ENCODE peak calls at places on chromosomes 2 and 18, in ten cellular contexts. One of them, this sample, is unnamed.

GRCh38 chr2:108370080-108370479 is 7.7 kb upstream of the SULT1C4 start:
- DNase-seq in SK-N-SH: no peak
- DNase-seq in sigmoid colon: no peak
- DNase-seq in spleen: no peak
- DNase-seq in HCT116: no peak
- DNase-seq in transverse colon: no peak
- DNase-seq in HepG2: peak
- DNase-seq in suprapubic skin: no peak
- DNase-seq in upper lobe of left lung: no peak
- DNase-seq in GM12892: no peak
- DNase-seq in this sample: no peak

GRCh38 chr2:68734688-68735525 is at the start of gene ARHGAP25:
- DNase-seq in HCT116: no peak
- DNase-seq in HepG2: no peak
- DNase-seq in sigmoid colon: no peak
- DNase-seq in spleen: no peak
- DNase-seq in SK-N-SH: no peak
- DNase-seq in suprapubic skin: no peak
- DNase-seq in transverse colon: peak
- DNase-seq in upper lobe of left lung: no peak
- DNase-seq in GM12892: no peak
- DNase-seq in this sample: no peak

GRCh38 chr2:11370377-11371098 is 26.1 kb upstream of the ROCK2 start:
- DNase-seq in transverse colon: peak
- DNase-seq in sigmoid colon: no peak
- DNase-seq in HCT116: no peak
- DNase-seq in suprapubic skin: no peak
- DNase-seq in spleen: no peak
- DNase-seq in upper lobe of left lung: no peak
- DNase-seq in SK-N-SH: no peak
- DNase-seq in HepG2: peak
- DNase-seq in GM12892: no peak
- DNase-seq in this sample: peak

GRCh38 chr2:183019718-183020442 is 18.4 kb downstream of the NCKAP1 start:
- DNase-seq in GM12892: no peak
- DNase-seq in upper lobe of left lung: no peak
- DNase-seq in spleen: no peak
- DNase-seq in SK-N-SH: no peak
- DNase-seq in transverse colon: no peak
- DNase-seq in sigmoid colon: no peak
- DNase-seq in suprapubic skin: no peak
- DNase-seq in HCT116: no peak
- DNase-seq in HepG2: no peak
- DNase-seq in this sample: no peak

GRCh38 chr18:32441536-32441935 is 29.1 kb downstream of the GAREM1 start:
- DNase-seq in transverse colon: no peak
- DNase-seq in SK-N-SH: no peak
- DNase-seq in sigmoid colon: no peak
- DNase-seq in spleen: no peak
- DNase-seq in HCT116: no peak
- DNase-seq in suprapubic skin: no peak
- DNase-seq in HepG2: no peak
- DNase-seq in upper lobe of left lung: no peak
- DNase-seq in GM12892: no peak
- DNase-seq in this sample: no peak

GRCh38 chr2:219672406-219672805 is 45.0 kb downstream of the SLC4A3 start:
- DNase-seq in suprapubic skin: no peak
- DNase-seq in HCT116: no peak
- DNase-seq in GM12892: no peak
- DNase-seq in spleen: no peak
- DNase-seq in sigmoid colon: no peak
- DNase-seq in HepG2: no peak
- DNase-seq in upper lobe of left lung: no peak
- DNase-seq in transverse colon: no peak
- DNase-seq in SK-N-SH: no peak
- DNase-seq in this sample: no peak

GRCh38 chr2:197239434-197239833 is 71.1 kb downstream of the ANKRD44 start:
- DNase-seq in SK-N-SH: no peak
- DNase-seq in HCT116: no peak
- DNase-seq in upper lobe of left lung: no peak
- DNase-seq in spleen: no peak
- DNase-seq in transverse colon: no peak
- DNase-seq in HepG2: no peak
- DNase-seq in sigmoid colon: no peak
- DNase-seq in suprapubic skin: no peak
- DNase-seq in GM12892: no peak
- DNase-seq in this sample: no peak

GRCh38 chr2:234251326-234252271 is 201.1 kb downstream of the SPP2 start:
- DNase-seq in HCT116: no peak
- DNase-seq in suprapubic skin: no peak
- DNase-seq in upper lobe of left lung: no peak
- DNase-seq in transverse colon: peak
- DNase-seq in spleen: no peak
- DNase-seq in HepG2: peak
- DNase-seq in GM12892: no peak
- DNase-seq in SK-N-SH: no peak
- DNase-seq in sigmoid colon: peak
- DNase-seq in this sample: no peak

GRCh38 chr2:62736899-62737559 is 31.5 kb downstream of the EHBP1 start:
- DNase-seq in GM12892: no peak
- DNase-seq in HepG2: peak
- DNase-seq in HCT116: no peak
- DNase-seq in suprapubic skin: no peak
- DNase-seq in transverse colon: no peak
- DNase-seq in sigmoid colon: no peak
- DNase-seq in SK-N-SH: no peak
- DNase-seq in spleen: no peak
- DNase-seq in upper lobe of left lung: no peak
- DNase-seq in this sample: no peak

DNA sequence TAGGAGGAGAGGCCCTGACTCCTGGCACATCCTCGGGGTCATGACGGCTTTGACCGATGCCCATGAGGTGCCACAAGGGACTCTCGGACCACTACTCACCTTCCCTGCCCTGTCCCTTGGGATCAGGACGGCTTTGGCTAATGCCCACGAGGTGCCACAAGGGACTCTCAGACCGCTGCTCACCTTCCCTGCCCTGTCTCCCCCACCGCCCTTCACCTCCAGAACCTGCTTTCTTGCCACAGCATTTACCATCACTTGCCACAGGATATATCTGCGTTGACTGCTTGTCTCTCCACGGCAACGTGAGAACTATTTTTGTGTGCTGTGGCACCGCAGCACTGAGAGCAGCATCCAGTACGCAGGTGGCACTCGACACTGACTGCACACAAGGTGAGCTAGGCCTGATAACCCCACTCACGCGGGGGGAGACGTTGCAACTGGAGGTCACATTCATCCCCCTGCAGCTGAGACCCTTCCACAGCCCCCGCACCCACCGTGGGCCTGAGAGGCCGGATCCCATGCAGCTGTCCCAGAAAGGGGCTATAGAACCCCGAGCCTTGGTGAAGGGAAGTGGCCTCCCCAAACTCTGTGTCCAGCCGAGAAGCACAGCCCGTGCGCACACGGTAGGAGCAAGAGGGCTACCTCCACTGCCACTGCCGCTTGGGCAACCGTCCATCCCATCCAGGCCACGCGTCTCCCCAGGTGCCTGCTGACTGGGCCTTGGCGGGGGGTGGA is 47.5 kb downstream of the ANO7 start:
- DNase-seq in HCT116: no peak
- DNase-seq in suprapubic skin: no peak
- DNase-seq in GM12892: no peak
- DNase-seq in spleen: no peak
- DNase-seq in transverse colon: no peak
- DNase-seq in HepG2: no peak
- DNase-seq in SK-N-SH: no peak
- DNase-seq in sigmoid colon: peak
- DNase-seq in upper lobe of left lung: no peak
- DNase-seq in this sample: no peak
- TF ChIP-seq POLR2AphosphoS5 in HCT116: no peak
- TF ChIP-seq POLR2AphosphoS5 in suprapubic skin: no peak
- TF ChIP-seq POLR2AphosphoS5 in GM12892: peak
- TF ChIP-seq POLR2AphosphoS5 in spleen: no peak
- TF ChIP-seq POLR2AphosphoS5 in transverse colon: no peak
- TF ChIP-seq POLR2AphosphoS5 in HepG2: no peak
- TF ChIP-seq POLR2AphosphoS5 in SK-N-SH: no peak
- TF ChIP-seq POLR2AphosphoS5 in sigmoid colon: no peak
- TF ChIP-seq POLR2AphosphoS5 in upper lobe of left lung: no peak
- TF ChIP-seq POLR2AphosphoS5 in this sample: no peak

DNA sequence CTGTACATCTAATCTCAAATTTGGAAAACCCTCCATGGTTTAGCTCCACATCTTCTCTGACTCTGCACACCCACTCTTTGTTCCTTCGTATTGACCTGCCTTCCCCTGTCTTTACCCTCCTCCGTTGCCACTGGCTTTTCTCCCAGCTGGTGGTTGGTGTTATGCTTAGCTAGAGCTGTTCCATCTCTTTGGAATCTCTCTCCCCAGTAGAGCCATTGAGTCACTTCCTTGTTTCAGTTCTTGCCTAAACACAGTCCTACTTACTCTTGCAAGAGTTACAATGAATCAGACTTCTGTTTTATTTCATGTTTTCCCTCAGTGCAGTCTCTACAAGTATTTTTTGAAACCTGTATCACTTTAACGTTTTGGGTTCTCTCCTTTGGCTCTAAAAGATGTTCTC is 263.9 kb downstream of the LTBP1 start:
- DNase-seq in upper lobe of left lung: no peak
- DNase-seq in SK-N-SH: no peak
- DNase-seq in HepG2: no peak
- DNase-seq in sigmoid colon: no peak
- DNase-seq in HCT116: no peak
- DNase-seq in GM12892: no peak
- DNase-seq in suprapubic skin: no peak
- DNase-seq in transverse colon: no peak
- DNase-seq in spleen: no peak
- DNase-seq in this sample: no peak
- TF ChIP-seq POLR2AphosphoS5 in upper lobe of left lung: no peak
- TF ChIP-seq POLR2AphosphoS5 in SK-N-SH: peak
- TF ChIP-seq POLR2AphosphoS5 in HepG2: no peak
- TF ChIP-seq POLR2AphosphoS5 in sigmoid colon: no peak
- TF ChIP-seq POLR2AphosphoS5 in HCT116: no peak
- TF ChIP-seq POLR2AphosphoS5 in GM12892: no peak
- TF ChIP-seq POLR2AphosphoS5 in suprapubic skin: no peak
- TF ChIP-seq POLR2AphosphoS5 in transverse colon: peak
- TF ChIP-seq POLR2AphosphoS5 in spleen: no peak
- TF ChIP-seq POLR2AphosphoS5 in this sample: peak

GRCh38 chr2:46555011-46555410 is 75.6 kb downstream of the TMEM247 start:
- DNase-seq in upper lobe of left lung: no peak
- DNase-seq in spleen: no peak
- DNase-seq in sigmoid colon: no peak
- DNase-seq in HepG2: no peak
- DNase-seq in transverse colon: no peak
- DNase-seq in GM12892: no peak
- DNase-seq in SK-N-SH: peak
- DNase-seq in suprapubic skin: no peak
- DNase-seq in HCT116: no peak
- DNase-seq in this sample: no peak

GRCh38 chr2:46552086-46552485 is 72.7 kb downstream of the TMEM247 start:
- DNase-seq in upper lobe of left lung: no peak
- DNase-seq in transverse colon: no peak
- DNase-seq in GM12892: no peak
- DNase-seq in sigmoid colon: no peak
- DNase-seq in SK-N-SH: no peak
- DNase-seq in suprapubic skin: no peak
- DNase-seq in HepG2: no peak
- DNase-seq in HCT116: no peak
- DNase-seq in spleen: no peak
- DNase-seq in this sample: no peak

GRCh38 chr2:46552528-46552927 is 73.2 kb downstream of the TMEM247 start:
- DNase-seq in GM12892: no peak
- DNase-seq in suprapubic skin: no peak
- DNase-seq in SK-N-SH: no peak
- DNase-seq in spleen: no peak
- DNase-seq in HepG2: no peak
- DNase-seq in sigmoid colon: no peak
- DNase-seq in upper lobe of left lung: no peak
- DNase-seq in transverse colon: no peak
- DNase-seq in HCT116: no peak
- DNase-seq in this sample: no peak

GRCh38 chr2:46555646-46556205 is 76.4 kb downstream of the TMEM247 start:
- DNase-seq in GM12892: no peak
- DNase-seq in upper lobe of left lung: no peak
- DNase-seq in spleen: no peak
- DNase-seq in transverse colon: no peak
- DNase-seq in sigmoid colon: no peak
- DNase-seq in SK-N-SH: no peak
- DNase-seq in HCT116: no peak
- DNase-seq in HepG2: no peak
- DNase-seq in suprapubic skin: no peak
- DNase-seq in this sample: no peak

GRCh38 chr2:46554381-46554780 is 75.0 kb downstream of the TMEM247 start:
- DNase-seq in suprapubic skin: no peak
- DNase-seq in HCT116: no peak
- DNase-seq in upper lobe of left lung: no peak
- DNase-seq in spleen: no peak
- DNase-seq in HepG2: no peak
- DNase-seq in SK-N-SH: no peak
- DNase-seq in GM12892: no peak
- DNase-seq in transverse colon: no peak
- DNase-seq in sigmoid colon: peak
- DNase-seq in this sample: no peak
- TF ChIP-seq POLR2AphosphoS5 in suprapubic skin: peak
- TF ChIP-seq POLR2AphosphoS5 in HCT116: no peak
- TF ChIP-seq POLR2AphosphoS5 in upper lobe of left lung: no peak
- TF ChIP-seq POLR2AphosphoS5 in spleen: peak
- TF ChIP-seq POLR2AphosphoS5 in HepG2: no peak
- TF ChIP-seq POLR2AphosphoS5 in SK-N-SH: no peak
- TF ChIP-seq POLR2AphosphoS5 in GM12892: no peak
- TF ChIP-seq POLR2AphosphoS5 in transverse colon: peak
- TF ChIP-seq POLR2AphosphoS5 in sigmoid colon: peak
- TF ChIP-seq POLR2AphosphoS5 in this sample: no peak

DNA sequence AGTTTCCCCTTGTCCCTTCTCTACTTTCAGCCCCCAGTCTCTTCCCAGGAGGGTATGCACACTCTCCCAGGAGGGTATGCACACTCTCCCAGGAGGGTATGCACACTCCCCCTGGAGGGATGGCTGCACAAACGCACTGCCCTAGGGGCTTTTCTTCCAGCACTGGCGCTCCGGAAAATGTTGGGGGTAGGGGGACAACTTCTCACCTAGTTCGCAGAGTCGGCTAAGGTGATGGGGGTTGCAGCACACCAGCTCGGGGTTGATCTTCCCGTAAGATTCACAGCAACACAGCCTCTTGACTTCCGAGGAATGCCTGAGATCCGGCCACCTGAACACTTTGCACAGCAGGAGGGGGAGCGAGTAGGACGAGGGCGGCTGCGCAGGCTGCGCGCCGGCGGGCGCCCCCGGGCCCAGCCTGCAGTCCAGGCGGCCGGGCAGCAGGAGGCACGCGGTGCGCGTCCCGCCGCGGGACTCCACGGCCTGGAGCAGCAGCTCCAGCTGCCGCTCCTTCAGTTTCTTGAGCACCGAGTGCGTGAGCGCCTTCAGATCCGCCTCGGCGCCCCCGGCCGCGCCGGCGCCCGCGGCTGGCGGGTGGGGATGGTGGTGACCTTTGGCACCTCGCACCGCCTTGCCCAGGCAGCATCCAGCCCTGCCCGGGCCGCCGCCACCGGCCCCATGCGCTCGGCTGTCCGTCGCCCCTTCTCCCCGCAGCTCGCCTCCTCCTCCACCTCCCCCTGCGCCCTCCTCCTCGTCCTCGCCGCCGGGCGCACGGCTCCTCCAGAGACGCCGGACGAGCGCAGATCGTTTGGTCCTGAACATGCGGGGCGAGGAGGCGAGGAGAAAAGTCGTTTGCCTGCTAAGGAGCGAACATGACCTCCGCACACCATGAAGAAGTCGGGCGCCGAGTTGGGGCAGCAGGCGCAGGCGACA is 894 bp downstream of the SMAD7 start:
- DNase-seq in HepG2: no peak
- DNase-seq in HCT116: no peak
- DNase-seq in spleen: peak
- DNase-seq in sigmoid colon: no peak
- DNase-seq in upper lobe of left lung: peak
- DNase-seq in GM12892: no peak
- DNase-seq in transverse colon: peak
- DNase-seq in suprapubic skin: no peak
- DNase-seq in SK-N-SH: peak
- DNase-seq in this sample: peak
- TF ChIP-seq POLR2AphosphoS5 in HepG2: no peak
- TF ChIP-seq POLR2AphosphoS5 in HCT116: no peak
- TF ChIP-seq POLR2AphosphoS5 in spleen: no peak
- TF ChIP-seq POLR2AphosphoS5 in sigmoid colon: no peak
- TF ChIP-seq POLR2AphosphoS5 in upper lobe of left lung: no peak
- TF ChIP-seq POLR2AphosphoS5 in GM12892: no peak
- TF ChIP-seq POLR2AphosphoS5 in transverse colon: peak
- TF ChIP-seq POLR2AphosphoS5 in suprapubic skin: no peak
- TF ChIP-seq POLR2AphosphoS5 in SK-N-SH: no peak
- TF ChIP-seq POLR2AphosphoS5 in this sample: no peak